ENCODE peak calls at places on chromosomes 11 and 22, in nine cellular contexts. C is upper lobe of right lung; Z is right cardiac atrium; O is CD8-positive, alpha-beta T cell; G is substantia nigra; B is CD4-positive, CD25-positive, alpha-beta regulatory T cell; U is CD8-positive, alpha-beta memory T cell; L is SJSA1; Q is Panc1. H is an unnamed sample.

GRCh38 chr11:61917357-61918109 is at the start of gene RAB3IL1:
- DNase-seq in C (peak), Z (peak), O (no peak), G (peak), B (no peak), U (no peak), L (peak), Q (no peak), H (no peak)

GRCh38 chr22:44920183-44920582 is 89.6 kb downstream of the PHF21B start:
- DNase-seq in C (peak), Z (no peak), O (no peak), G (no peak), B (no peak), U (no peak), L (no peak), Q (no peak), H (no peak)

GRCh38 chr11:106101797-106102196 is 24.3 kb downstream of the AASDHPPT start:
- DNase-seq in C (no peak), Z (no peak), O (no peak), G (no peak), B (no peak), U (no peak), L (no peak), Q (no peak), H (no peak)

GRCh38 chr11:82692981-82693380 is 40.7 kb downstream of the FAM181B start:
- DNase-seq in C (no peak), Z (no peak), O (no peak), G (no peak), B (no peak), U (no peak), L (no peak), Q (no peak), H (no peak)

GRCh38 chr22:20783844-20784723 is 10.2 kb downstream of the SERPIND1 start:
- DNase-seq in C (no peak), Z (no peak), O (peak), G (no peak), B (peak), U (peak), L (peak), Q (peak), H (no peak)

GRCh38 chr11:15700456-15700855 is 585.7 kb downstream of the INSC start:
- DNase-seq in C (no peak), Z (no peak), O (no peak), G (no peak), B (no peak), U (no peak), L (no peak), Q (no peak), H (no peak)

GRCh38 chr22:49209452-49210195 is 618.0 kb downstream of the BRD1 start:
- DNase-seq in C (peak), Z (no peak), O (no peak), G (peak), B (no peak), U (no peak), L (no peak), Q (no peak), H (no peak)

GRCh38 chr11:44334356-44335004 is 24.5 kb upstream of the ALX4 start:
- DNase-seq in C (peak), Z (no peak), O (no peak), G (no peak), B (no peak), U (no peak), L (no peak), Q (no peak), H (no peak)

GRCh38 chr11:46293616-46294015 is 16.2 kb downstream of the CREB3L1 start:
- DNase-seq in C (no peak), Z (no peak), O (no peak), G (no peak), B (no peak), U (no peak), L (peak), Q (no peak), H (no peak)

GRCh38 chr22:28016781-28017557 is 97.9 kb upstream of the PITPNB start:
- DNase-seq in C (peak), Z (no peak), O (no peak), G (no peak), B (no peak), U (no peak), L (no peak), Q (no peak), H (no peak)

GRCh38 chr11:115132829-115133228 is 371.4 kb downstream of the CADM1 start:
- DNase-seq in C (no peak), Z (no peak), O (no peak), G (no peak), B (peak), U (no peak), L (no peak), Q (no peak), H (no peak)

GRCh38 chr22:46867106-46867505 is 104.7 kb downstream of the TBC1D22A start:
- DNase-seq in C (no peak), Z (no peak), O (no peak), G (no peak), B (no peak), U (no peak), L (no peak), Q (no peak), H (no peak)

GRCh38 chr11:60924906-60925684 is 835 bp downstream of the TMEM132A start:
- DNase-seq in C (no peak), Z (peak), O (no peak), G (no peak), B (no peak), U (no peak), L (no peak), Q (no peak), H (peak)

GRCh38 chr11:26851696-26852095 is 129.8 kb upstream of the SLC5A12 start:
- DNase-seq in C (no peak), Z (no peak), O (no peak), G (no peak), B (no peak), U (no peak), L (no peak), Q (no peak), H (no peak)

GRCh38 chr11:117834068-117834810 is 9.7 kb upstream of the FXYD2 start:
- DNase-seq in C (no peak), Z (no peak), O (no peak), G (no peak), B (no peak), U (no peak), L (no peak), Q (no peak), H (no peak)

GRCh38 chr11:130783322-130783721 is 133.0 kb downstream of the SNX19 start:
- DNase-seq in C (no peak), Z (peak), O (no peak), G (no peak), B (no peak), U (no peak), L (no peak), Q (no peak), H (no peak)

GRCh38 chr22:24225044-24225601 is 19.8 kb downstream of the GGT5 start:
- DNase-seq in C (no peak), Z (no peak), O (no peak), G (no peak), B (no peak), U (no peak), L (no peak), Q (no peak), H (no peak)

GRCh38 chr11:22342599-22343138 is 4.5 kb downstream of the SLC17A6 start:
- DNase-seq in C (no peak), Z (no peak), O (no peak), G (no peak), B (no peak), U (no peak), L (no peak), Q (no peak), H (no peak)

GRCh38 chr22:32745251-32745995 is 56.1 kb upstream of the TIMP3 start:
- DNase-seq in C (no peak), Z (peak), O (no peak), G (no peak), B (no peak), U (no peak), L (no peak), Q (no peak), H (no peak)

GRCh38 chr11:12889243-12889642 is 119.9 kb upstream of the RASSF10 start:
- DNase-seq in C (peak), Z (peak), O (no peak), G (no peak), B (no peak), U (no peak), L (no peak), Q (no peak), H (no peak)

GRCh38 chr22:33302049-33302545 is 243.9 kb upstream of the SYN3 start:
- DNase-seq in C (peak), Z (peak), O (peak), G (peak), B (peak), U (no peak), L (peak), Q (peak), H (peak)

GRCh38 chr11:67436459-67437081 is 912 bp downstream of the PTPRCAP start:
- DNase-seq in C (no peak), Z (no peak), O (peak), G (no peak), B (peak), U (peak), L (no peak), Q (no peak), H (no peak)

GRCh38 chr11:1881442-1882264 is 10.0 kb downstream of the PRR33 start:
- DNase-seq in C (peak), Z (peak), O (no peak), G (no peak), B (no peak), U (no peak), L (no peak), Q (no peak), H (no peak)

GRCh38 chr11:71269603-71270511 is 17.5 kb upstream of the SHANK2 start:
- DNase-seq in C (peak), Z (no peak), O (no peak), G (no peak), B (no peak), U (no peak), L (no peak), Q (no peak), H (no peak)

GRCh38 chr11:72764503-72764902 is 12.3 kb upstream of the ARAP1 start:
- DNase-seq in C (peak), Z (no peak), O (no peak), G (no peak), B (no peak), U (no peak), L (no peak), Q (no peak), H (no peak)

GRCh38 chr11:35618497-35619029 is 303 bp downstream of the FJX1 start:
- DNase-seq in C (peak), Z (peak), O (no peak), G (no peak), B (no peak), U (no peak), L (no peak), Q (no peak), H (no peak)

GRCh38 chr11:116773203-116774112 is 671 bp upstream of the BUD13 start:
- DNase-seq in C (no peak), Z (no peak), O (no peak), G (no peak), B (peak), U (no peak), L (no peak), Q (no peak), H (peak)

GRCh38 chr11:70727021-70727420 is 328.7 kb downstream of the CTTN start:
- DNase-seq in C (no peak), Z (no peak), O (no peak), G (no peak), B (no peak), U (no peak), L (no peak), Q (no peak), H (no peak)

GRCh38 chr11:33521384-33521783 is 179.2 kb downstream of the C11orf91 start:
- DNase-seq in C (no peak), Z (no peak), O (no peak), G (no peak), B (no peak), U (no peak), L (no peak), Q (no peak), H (no peak)
- H3K27ac ChIP-seq in C (no peak), Z (no peak), O (no peak), G (no peak), B (no peak), U (no peak), L (no peak), Q (no peak), H (no peak)

GRCh38 chr11:503179-503981 is 3.7 kb downstream of the RNH1 start:
- DNase-seq in C (peak), Z (peak), O (peak), G (peak), B (peak), U (no peak), L (no peak), Q (no peak), H (peak)
- H3K27ac ChIP-seq in C (peak), Z (peak), O (no peak), G (peak), B (no peak), U (peak), L (no peak), Q (peak), H (peak)

GRCh38 chr11:74091549-74091948 is 79.3 kb downstream of the C2CD3 start:
- DNase-seq in C (no peak), Z (no peak), O (no peak), G (no peak), B (no peak), U (no peak), L (no peak), Q (no peak), H (no peak)

GRCh38 chr11:74092425-74092824 is 78.4 kb downstream of the C2CD3 start:
- DNase-seq in C (no peak), Z (no peak), O (no peak), G (no peak), B (no peak), U (no peak), L (no peak), Q (no peak), H (no peak)

GRCh38 chr11:74094393-74094792 is 76.4 kb downstream of the C2CD3 start:
- DNase-seq in C (no peak), Z (no peak), O (no peak), G (no peak), B (no peak), U (no peak), L (no peak), Q (no peak), H (no peak)

GRCh38 chr11:74086242-74086884 is 77.5 kb upstream of the UCP3 start:
- DNase-seq in C (no peak), Z (no peak), O (no peak), G (no peak), B (peak), U (no peak), L (no peak), Q (no peak), H (no peak)

GRCh38 chr11:74090701-74091100 is 80.1 kb downstream of the C2CD3 start:
- DNase-seq in C (no peak), Z (no peak), O (no peak), G (no peak), B (peak), U (no peak), L (no peak), Q (no peak), H (no peak)
- H3K27ac ChIP-seq in C (no peak), Z (no peak), O (no peak), G (no peak), B (no peak), U (no peak), L (no peak), Q (no peak), H (no peak)

GRCh38 chr11:132099692-132100091 is 729.3 kb downstream of the NTM start:
- DNase-seq in C (no peak), Z (peak), O (no peak), G (no peak), B (no peak), U (no peak), L (no peak), Q (peak), H (no peak)
- H3K27ac ChIP-seq in C (no peak), Z (no peak), O (no peak), G (no peak), B (no peak), U (no peak), L (no peak), Q (no peak), H (no peak)

GRCh38 chr11:324131-324530 is 3.5 kb upstream of the IFITM3 start:
- DNase-seq in C (no peak), Z (peak), O (no peak), G (no peak), B (no peak), U (no peak), L (no peak), Q (no peak), H (no peak)
- H3K27ac ChIP-seq in C (peak), Z (peak), O (no peak), G (no peak), B (no peak), U (peak), L (no peak), Q (peak), H (peak)

GRCh38 chr11:64246874-64247728 is at the start of gene PPP1R14B:
- DNase-seq in C (peak), Z (peak), O (peak), G (peak), B (peak), U (peak), L (peak), Q (no peak), H (peak)

GRCh38 chr11:64244966-64245365 is 1.8 kb downstream of the PPP1R14B start:
- DNase-seq in C (no peak), Z (no peak), O (no peak), G (no peak), B (no peak), U (no peak), L (no peak), Q (no peak), H (no peak)

GRCh38 chr11:64244107-64244506 is 2.6 kb downstream of the PPP1R14B start:
- DNase-seq in C (no peak), Z (no peak), O (no peak), G (no peak), B (no peak), U (no peak), L (no peak), Q (no peak), H (no peak)

GRCh38 chr11:64245797-64246623 is 733 bp downstream of the PPP1R14B start:
- DNase-seq in C (peak), Z (peak), O (peak), G (no peak), B (peak), U (peak), L (peak), Q (peak), H (no peak)

DNA sequence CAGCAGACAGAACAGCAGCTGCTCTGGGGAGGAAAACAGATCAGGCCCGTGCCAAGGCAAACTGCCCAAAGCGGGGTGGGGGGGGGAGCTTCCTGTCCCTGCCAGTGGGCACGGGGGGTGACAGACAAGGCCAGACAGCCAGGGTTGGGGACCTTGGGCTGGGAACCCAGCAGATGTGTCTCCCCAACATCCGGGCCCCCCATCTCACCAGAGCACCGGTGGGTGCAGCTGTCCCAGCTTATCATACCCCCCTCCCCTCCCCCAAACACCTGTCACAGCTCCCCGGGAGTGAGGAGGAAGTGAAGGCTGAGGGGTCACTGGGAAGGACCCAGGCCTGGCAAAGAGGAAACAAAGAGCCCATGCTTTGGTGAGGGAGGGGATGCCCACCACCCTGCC is 1.3 kb downstream of the PPP1R14B start:
- DNase-seq in C (no peak), Z (peak), O (peak), G (peak), B (peak), U (peak), L (no peak), Q (no peak), H (no peak)
- H3K27ac ChIP-seq in C (peak), Z (peak), O (no peak), G (peak), B (peak), U (peak), L (peak), Q (peak), H (peak)

GRCh38 chr11:66176650-66177049 is 91.8 kb upstream of the RAB1B start:
- DNase-seq in C (no peak), Z (no peak), O (no peak), G (no peak), B (no peak), U (no peak), L (no peak), Q (no peak), H (no peak)
- H3K27ac ChIP-seq in C (no peak), Z (no peak), O (no peak), G (no peak), B (no peak), U (no peak), L (no peak), Q (no peak), H (no peak)